ENCODE peak calls at places on chromosome 4, in five cellular contexts. R is GM12878, B is HepG2, Z is H1, Q is K562. H is an unnamed sample.

GRCh38 chr4:8409271-8410065 is 31.1 kb downstream of the ACOX3 start:
- DNase-seq in R (no peak), B (no peak), Z (no peak), Q (peak), H (peak)

GRCh38 chr4:149426461-149426860 is 389.2 kb downstream of the IQCM start:
- DNase-seq in R (no peak), B (no peak), Z (no peak), Q (no peak), H (no peak)

GRCh38 chr4:37767546-37767945 is 58.9 kb upstream of the PGM2 start:
- DNase-seq in R (no peak), B (peak), Z (no peak), Q (no peak), H (no peak)

GRCh38 chr4:83599183-83599582 is 63.3 kb downstream of the GPAT3 start:
- DNase-seq in R (no peak), B (peak), Z (no peak), Q (peak), H (no peak)

GRCh38 chr4:113278324-113278934 is 229.0 kb downstream of the ANK2 start:
- DNase-seq in R (peak), B (peak), Z (peak), Q (peak), H (peak)

GRCh38 chr4:8586671-8587468 is 5.7 kb upstream of the CPZ start:
- DNase-seq in R (no peak), B (no peak), Z (no peak), Q (peak), H (no peak)

GRCh38 chr4:117623321-117623720 is 411.0 kb upstream of the NDST3 start:
- DNase-seq in R (no peak), B (no peak), Z (no peak), Q (no peak), H (no peak)

GRCh38 chr4:96874657-96875056 is 1034.8 kb downstream of the PDHA2 start:
- DNase-seq in R (no peak), B (no peak), Z (peak), Q (no peak), H (no peak)

GRCh38 chr4:76125816-76126215 is 22.4 kb downstream of the NUP54 start:
- DNase-seq in R (no peak), B (no peak), Z (no peak), Q (no peak), H (no peak)

GRCh38 chr4:122930877-122931276 is 8.5 kb upstream of the NUDT6 start:
- DNase-seq in R (no peak), B (no peak), Z (no peak), Q (no peak), H (no peak)

GRCh38 chr4:153276966-153277365 is 67.5 kb upstream of the MND1 start:
- DNase-seq in R (no peak), B (no peak), Z (no peak), Q (no peak), H (no peak)

GRCh38 chr4:76723916-76724315 is 174.0 kb downstream of the SOWAHB start:
- DNase-seq in R (no peak), B (no peak), Z (no peak), Q (no peak), H (no peak)

GRCh38 chr4:6974138-6974848 is 64.7 kb downstream of the TBC1D14 start:
- DNase-seq in R (peak), B (peak), Z (peak), Q (peak), H (peak)

GRCh38 chr4:105598787-105599186 is 46.4 kb downstream of the ARHGEF38 start:
- DNase-seq in R (no peak), B (no peak), Z (no peak), Q (no peak), H (no peak)

GRCh38 chr4:176794151-176794550 is 1.4 kb upstream of the VEGFC start:
- DNase-seq in R (no peak), B (no peak), Z (no peak), Q (no peak), H (no peak)

GRCh38 chr4:86876894-86877685 is 15.1 kb downstream of the C4orf36 start:
- DNase-seq in R (no peak), B (no peak), Z (no peak), Q (no peak), H (no peak)

GRCh38 chr4:159823743-159824142 is 720.9 kb downstream of the RAPGEF2 start:
- DNase-seq in R (no peak), B (no peak), Z (no peak), Q (no peak), H (no peak)

GRCh38 chr4:26861434-26862186 is 969 bp downstream of the STIM2 start:
- DNase-seq in R (no peak), B (peak), Z (no peak), Q (peak), H (peak)
- TF ChIP-seq POLR2AphosphoS5 in R (no peak), B (no peak), Z (no peak), Q (no peak), H (no peak)

GRCh38 chr4:163048447-163048846 is 118.2 kb downstream of the NAF1 start:
- DNase-seq in R (no peak), B (peak), Z (peak), Q (peak), H (peak)
- TF ChIP-seq USF2 in R (no peak), B (no peak), Z (no peak), Q (no peak), H (no peak)

GRCh38 chr4:128287159-128287870 is at the start of gene PGRMC2:
- DNase-seq in R (no peak), B (no peak), Z (no peak), Q (peak), H (peak)
- TF ChIP-seq POLR2AphosphoS5 in R (no peak), B (peak), Z (no peak), Q (peak), H (peak)

GRCh38 chr4:99180367-99181169 is 36.5 kb upstream of the ADH4 start:
- DNase-seq in R (no peak), B (no peak), Z (no peak), Q (no peak), H (no peak)
- TF ChIP-seq USF2 in R (no peak), B (no peak), Z (no peak), Q (no peak), H (no peak)

DNA sequence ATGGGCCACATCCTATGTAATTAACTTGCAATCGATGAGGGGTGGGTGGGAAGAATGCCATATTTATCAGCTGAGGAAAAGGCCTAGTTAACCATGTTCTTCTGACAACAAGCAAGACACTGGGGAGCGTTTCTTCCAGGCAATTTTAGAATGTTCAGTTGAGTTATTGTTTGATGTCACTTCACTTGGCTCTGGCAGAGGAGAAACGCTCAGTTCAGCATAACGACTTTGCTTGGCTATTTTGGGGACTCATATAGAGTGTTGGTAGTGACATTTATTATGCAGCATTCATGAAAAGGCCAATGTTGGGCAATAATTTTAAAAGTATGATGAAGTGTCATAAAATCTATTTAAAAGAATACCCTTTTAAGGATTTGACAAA is 650 bp downstream of the SYNPO2 start:
- DNase-seq in R (no peak), B (no peak), Z (no peak), Q (no peak), H (no peak)
- TF ChIP-seq POLR2AphosphoS5 in R (no peak), B (no peak), Z (no peak), Q (no peak), H (no peak)

DNA sequence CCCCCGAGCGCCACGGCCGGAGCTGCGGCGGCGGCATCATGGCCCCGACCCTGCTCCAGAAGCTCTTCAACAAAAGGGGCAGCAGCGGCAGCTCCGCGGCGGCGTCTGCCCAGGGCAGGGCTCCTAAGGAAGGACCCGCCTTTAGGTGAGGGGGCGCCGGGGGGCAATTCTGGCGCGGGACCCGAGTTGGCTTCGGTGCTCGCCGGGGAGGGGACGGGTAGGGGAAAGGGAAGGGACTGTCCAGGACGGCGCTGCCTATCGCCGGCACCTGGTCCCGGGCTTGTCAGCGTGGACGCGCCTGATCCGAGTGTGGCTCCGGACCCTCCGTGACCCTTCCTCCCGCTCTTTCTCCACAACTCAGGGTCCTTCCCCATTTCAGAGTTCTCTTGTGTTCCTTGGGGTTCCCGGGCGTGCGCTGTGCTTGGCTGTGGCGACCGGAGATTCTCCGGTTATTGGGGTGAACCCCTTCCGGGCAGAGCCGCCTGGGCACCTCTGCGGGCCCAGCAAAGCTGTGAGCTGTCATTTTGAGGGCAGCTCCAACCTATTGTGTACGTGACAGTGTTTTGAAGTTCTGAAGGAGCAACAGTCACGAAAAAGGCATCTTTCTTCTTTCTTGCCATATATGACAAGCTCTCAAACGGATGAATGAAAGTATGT is 477 bp downstream of the FNIP2 start:
- DNase-seq in R (no peak), B (no peak), Z (no peak), Q (peak), H (no peak)
- TF ChIP-seq USF2 in R (no peak), B (no peak), Z (no peak), Q (no peak), H (no peak)

GRCh38 chr4:242121-242848 is 63.0 kb downstream of the ZNF732 start:
- DNase-seq in R (peak), B (peak), Z (peak), Q (peak), H (no peak)

GRCh38 chr4:243407-243806 is 61.9 kb downstream of the ZNF732 start:
- DNase-seq in R (no peak), B (no peak), Z (peak), Q (no peak), H (no peak)

DNA sequence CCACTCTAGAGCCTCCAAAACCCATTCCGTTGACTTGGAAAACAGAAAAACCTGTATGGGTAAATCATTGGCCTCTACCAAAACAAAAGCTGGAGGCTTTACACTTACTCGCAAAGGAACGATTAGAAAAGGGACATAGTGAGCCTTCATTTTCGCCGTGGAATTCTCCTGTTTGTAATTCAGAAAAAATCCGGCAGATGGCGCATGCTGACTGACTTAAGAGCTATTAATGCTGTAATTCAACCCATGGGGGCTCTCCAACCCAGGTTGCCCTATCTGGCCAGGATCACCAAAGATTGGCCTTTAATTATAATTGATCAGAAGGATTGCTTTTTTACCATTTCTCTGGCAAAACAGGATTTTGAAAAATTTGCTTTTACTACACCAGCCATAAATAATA is 60.8 kb downstream of the ZNF732 start:
- DNase-seq in R (peak), B (peak), Z (peak), Q (peak), H (no peak)
- TF ChIP-seq POLR2AphosphoS5 in R (no peak), B (no peak), Z (no peak), Q (no peak), H (no peak)

H was measured in SK-N-SH.